ENCODE peak calls at places on chromosomes 4 and X, in four cellular contexts. D, A, J and C are unnamed samples.

GRCh38 chrX:154457491-154458115 is 478 bp upstream of the PLXNA3 start:
- DNase-seq in D (no peak), A (peak; percentile 37), J (no peak), C (peak; percentile 18)

GRCh38 chrX:68571292-68572256 is 72.7 kb downstream of the YIPF6 start:
- DNase-seq in D (no peak), A (peak; percentile 1), J (no peak), C (no peak)

GRCh38 chrX:2677764-2678163 is 13.3 kb upstream of the CD99 start:
- DNase-seq in D (peak; percentile 51), A (no peak), J (peak; percentile 69), C (no peak)

GRCh38 chr4:39469429-39470077 is 10.7 kb downstream of the LIAS start:
- DNase-seq in D (no peak), A (peak; percentile 20), J (no peak), C (peak; percentile 85)

GRCh38 chr4:22237155-22237751 is 278.6 kb downstream of the ADGRA3 start:
- DNase-seq in D (no peak), A (peak; percentile 25), J (no peak), C (peak; percentile 13)

GRCh38 chrX:155718964-155719586 is 106.3 kb upstream of the TMLHE start:
- DNase-seq in D (no peak), A (no peak), J (no peak), C (no peak)

GRCh38 chr4:158170691-158171455 is 2.0 kb downstream of the GASK1B start:
- DNase-seq in D (no peak), A (no peak), J (peak; percentile 73), C (no peak)

GRCh38 chrX:140091276-140091886 is 126.1 kb upstream of the CXorf66 start:
- DNase-seq in D (no peak), A (peak; percentile 32), J (peak; percentile 44), C (no peak)

GRCh38 chr4:139763668-139764067 is 98.0 kb downstream of the MGST2 start:
- DNase-seq in D (no peak), A (no peak), J (no peak), C (no peak)

GRCh38 chr4:168562021-168562691 is 65.3 kb downstream of the PALLD start:
- DNase-seq in D (no peak), A (no peak), J (no peak), C (no peak)

GRCh38 chr4:10831727-10832408 is 147.3 kb upstream of the CLNK start:
- DNase-seq in D (no peak), A (no peak), J (no peak), C (no peak)

GRCh38 chrX:45716747-45717146 is 516.1 kb upstream of the DIPK2B start:
- DNase-seq in D (no peak), A (no peak), J (no peak), C (no peak)